ENCODE peak calls at places on chromosomes 11 and 22, in six cellular contexts. Z, G, P, E, U and Y are unnamed samples. For H3K4me1, the result is how much of the 10 kb centered on the place peaks cover.

GRCh38 chr11:6611092-6612007 is 666 bp downstream of the TAF10 start:
- DNase-seq in Z (no peak), G (peak), P (peak), E (no peak), U (peak), Y (peak)

GRCh38 chr11:79438631-79439429 is 2.0 kb downstream of the TENM4 start:
- DNase-seq in Z (no peak), G (peak), P (peak), E (no peak), U (peak), Y (peak)

GRCh38 chr11:289145-289705 is 299 bp downstream of the PGGHG start:
- DNase-seq in Z (peak), G (no peak), P (peak), E (no peak), U (no peak), Y (no peak)

GRCh38 chr11:16804104-16804947 is 65.9 kb downstream of the C11orf58 start:
- DNase-seq in Z (no peak), G (peak), P (peak), E (no peak), U (no peak), Y (peak)

GRCh38 chr11:6357222-6357621 is 33.1 kb upstream of the SMPD1 start:
- DNase-seq in Z (no peak), G (peak), P (peak), E (no peak), U (peak), Y (peak)

GRCh38 chr11:70067591-70068341 is 10.4 kb upstream of the ANO1 start:
- DNase-seq in Z (peak), G (no peak), P (no peak), E (no peak), U (no peak), Y (peak)

GRCh38 chr11:93537767-93538261 is 5.4 kb downstream of the SMCO4 start:
- DNase-seq in Z (peak), G (no peak), P (no peak), E (no peak), U (no peak), Y (no peak)

GRCh38 chr11:87602776-87603175 is 565.0 kb downstream of the TMEM135 start:
- DNase-seq in Z (no peak), G (no peak), P (no peak), E (no peak), U (no peak), Y (no peak)

GRCh38 chr11:113587318-113587739 is 112.1 kb upstream of the DRD2 start:
- DNase-seq in Z (no peak), G (no peak), P (no peak), E (no peak), U (no peak), Y (no peak)

GRCh38 chr11:73164803-73165542 is 22.9 kb upstream of the FCHSD2 start:
- DNase-seq in Z (no peak), G (no peak), P (no peak), E (no peak), U (no peak), Y (no peak)

GRCh38 chr11:119509969-119510401 is 87.0 kb upstream of the THY1 start:
- DNase-seq in Z (no peak), G (peak), P (peak), E (no peak), U (peak), Y (peak)

GRCh38 chr11:98601181-98601773 is 419.5 kb upstream of the CNTN5 start:
- DNase-seq in Z (no peak), G (no peak), P (peak), E (no peak), U (no peak), Y (no peak)

GRCh38 chr11:65301491-65302329 is 13.0 kb upstream of the CDC42EP2 start:
- DNase-seq in Z (no peak), G (peak), P (peak), E (no peak), U (peak), Y (no peak)

GRCh38 chr11:61339490-61339878 is 6.5 kb downstream of the TKFC start:
- DNase-seq in Z (no peak), G (no peak), P (no peak), E (no peak), U (no peak), Y (no peak)

GRCh38 chr11:126080206-126080941 is 17.7 kb upstream of the CDON start:
- DNase-seq in Z (peak), G (peak), P (no peak), E (peak), U (no peak), Y (no peak)

GRCh38 chr11:64629796-64630562 is 39.0 kb downstream of the SLC22A12 start:
- DNase-seq in Z (no peak), G (no peak), P (peak), E (no peak), U (no peak), Y (no peak)

GRCh38 chr11:12787847-12788246 is 113.6 kb downstream of the TEAD1 start:
- DNase-seq in Z (no peak), G (peak), P (no peak), E (no peak), U (no peak), Y (no peak)

GRCh38 chr22:39097098-39098020 is at the start of gene APOBEC3H:
- DNase-seq in Z (peak), G (peak), P (peak), E (no peak), U (no peak), Y (no peak)
- H3K4me1 ChIP-seq in Z (under half), G (under half), P (under half), E (under half), U (under half), Y (under half)

GRCh38 chr22:32848226-32848625 is 46.7 kb downstream of the TIMP3 start:
- DNase-seq in Z (no peak), G (no peak), P (no peak), E (no peak), U (no peak), Y (no peak)

GRCh38 chr22:32852346-32853251 is 51.1 kb downstream of the TIMP3 start:
- DNase-seq in Z (peak), G (peak), P (no peak), E (no peak), U (peak), Y (peak)

GRCh38 chr22:32850591-32851517 is 49.3 kb downstream of the TIMP3 start:
- DNase-seq in Z (no peak), G (peak), P (peak), E (no peak), U (peak), Y (peak)

GRCh38 chr22:32849501-32849900 is 48.0 kb downstream of the TIMP3 start:
- DNase-seq in Z (no peak), G (no peak), P (no peak), E (no peak), U (no peak), Y (no peak)

GRCh38 chr22:32850157-32850556 is 48.7 kb downstream of the TIMP3 start:
- DNase-seq in Z (no peak), G (no peak), P (no peak), E (no peak), U (no peak), Y (no peak)
- H3K4me1 ChIP-seq in Z (under half), G (half or more), P (under half), E (under half), U (half or more), Y (under half)

GRCh38 chr22:29062286-29062949 is 787 bp upstream of the C22orf31 start:
- DNase-seq in Z (no peak), G (no peak), P (no peak), E (no peak), U (no peak), Y (no peak)
- H3K4me1 ChIP-seq in Z (under half), G (under half), P (under half), E (under half), U (under half), Y (under half)

DNA sequence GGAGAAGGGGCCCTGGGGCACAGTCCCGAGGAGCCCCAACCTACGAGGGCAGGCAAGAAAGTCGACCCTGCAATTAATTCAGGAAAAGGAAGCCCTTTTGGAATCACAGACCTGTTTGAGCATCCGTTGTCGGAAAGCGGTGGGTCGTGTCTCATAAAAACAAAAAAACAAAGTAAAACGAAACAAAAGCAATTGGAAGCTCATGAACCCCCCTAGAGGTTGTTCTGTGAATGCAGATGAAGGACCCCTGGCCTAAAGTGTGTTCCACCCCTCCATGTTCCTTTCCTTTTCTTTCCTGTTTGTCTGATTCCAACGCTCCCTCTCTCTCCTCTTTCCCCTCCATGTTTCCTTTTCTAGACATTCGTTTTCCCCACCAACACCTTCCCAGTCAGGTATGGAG is 203.7 kb downstream of the GRIK4 start:
- DNase-seq in Z (no peak), G (peak), P (no peak), E (peak), U (no peak), Y (no peak)
- H3K4me1 ChIP-seq in Z (under half), G (under half), P (under half), E (under half), U (under half), Y (under half)

DNA sequence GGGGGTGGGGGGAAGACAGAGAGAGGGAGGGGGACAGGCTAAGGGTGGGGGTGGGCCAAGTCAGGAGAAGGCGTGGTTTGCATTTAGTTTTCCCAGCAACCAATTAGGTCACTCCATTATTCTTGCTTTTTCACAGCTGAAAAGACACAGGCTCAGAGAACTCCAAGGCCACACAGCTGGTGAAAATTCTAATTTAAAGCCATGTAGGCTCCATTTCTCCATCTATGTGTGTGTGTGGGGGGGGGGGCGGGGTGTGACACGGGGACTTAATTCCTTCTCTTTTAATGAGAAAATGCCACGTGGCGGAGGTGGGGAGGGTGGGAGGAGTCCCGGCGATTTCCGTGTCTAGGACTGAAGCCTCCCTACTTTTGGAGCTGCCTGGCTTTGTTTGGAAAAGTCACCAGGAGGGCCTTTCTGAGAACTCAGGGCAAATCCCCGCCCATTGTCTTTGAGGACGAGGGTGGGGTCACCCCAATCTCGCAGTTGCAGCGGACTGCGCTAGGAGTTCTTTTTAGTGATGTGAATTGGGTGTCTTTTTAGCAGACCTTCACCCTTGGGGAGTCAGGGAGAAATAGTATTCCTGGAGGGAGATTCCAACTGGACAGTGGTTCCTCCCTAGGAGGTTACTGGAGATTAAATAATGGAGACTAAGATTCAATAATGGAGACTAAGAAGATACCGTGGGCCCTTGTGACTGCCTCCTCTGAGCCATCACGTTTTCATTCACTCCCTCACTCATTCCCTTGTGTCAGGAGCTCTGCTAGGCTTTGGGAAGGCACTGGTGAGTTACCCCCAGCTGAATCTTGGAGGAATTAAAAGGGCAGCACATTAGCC is 36.4 kb upstream of the PTPRJ start:
- DNase-seq in Z (no peak), G (no peak), P (no peak), E (peak), U (no peak), Y (no peak)
- H3K4me1 ChIP-seq in Z (under half), G (under half), P (under half), E (half or more), U (under half), Y (under half)

GRCh38 chr22:25208328-25208727 is 8.7 kb downstream of the CRYBB3 start:
- DNase-seq in Z (no peak), G (no peak), P (no peak), E (no peak), U (no peak), Y (no peak)
- H3K4me1 ChIP-seq in Z (under half), G (under half), P (under half), E (under half), U (under half), Y (under half)

GRCh38 chr22:42365337-42365865 is 66.8 kb downstream of the NFAM1 start:
- DNase-seq in Z (no peak), G (peak), P (no peak), E (no peak), U (no peak), Y (no peak)

GRCh38 chr22:42363851-42364250 is 68.4 kb downstream of the NFAM1 start:
- DNase-seq in Z (no peak), G (no peak), P (no peak), E (no peak), U (no peak), Y (no peak)

GRCh38 chr22:42365942-42366660 is 66.1 kb downstream of the NFAM1 start:
- DNase-seq in Z (no peak), G (no peak), P (no peak), E (no peak), U (no peak), Y (no peak)

GRCh38 chr22:42366815-42367581 is 65.2 kb downstream of the NFAM1 start:
- DNase-seq in Z (peak), G (peak), P (peak), E (no peak), U (peak), Y (no peak)

GRCh38 chr22:42364641-42365336 is 67.4 kb downstream of the NFAM1 start:
- DNase-seq in Z (no peak), G (peak), P (no peak), E (no peak), U (peak), Y (no peak)
- H3K4me1 ChIP-seq in Z (under half), G (under half), P (under half), E (under half), U (half or more), Y (under half)